ENCODE peak calls at places on chromosomes 5 and 9, in ten cellular contexts. One of them, this sample, is unnamed.

GRCh38 chr5:66828551-66829421 is 232.6 kb downstream of the MAST4 start:
- DNase-seq in RWPE1: peak
- DNase-seq in SK-MEL-5: no peak
- DNase-seq in stimulated activated CD4-positive, alpha-beta T cell treated with anti-CD3 and anti-CD28 coated beads, Interleukin-15, amount 100 ng/mL, for 48 hours: peak
- DNase-seq in LHCN-M2: peak
- DNase-seq in NCI-H187 treated with DMSO at 0.1 percent for 48 hours: peak
- DNase-seq in posterior cingulate gyrus: peak
- DNase-seq in GM06990: no peak
- DNase-seq in activated CD8-positive, alpha-beta memory T cell treated with anti-CD3 and anti-CD28 coated beads, Interleukin-2, amount 50 U/mL, for 48 hours: peak
- DNase-seq in HS-5: no peak
- DNase-seq in this sample: no peak

GRCh38 chr9:130911254-130912049 is 14.8 kb upstream of the QRFP start:
- DNase-seq in HS-5: no peak
- DNase-seq in GM06990: no peak
- DNase-seq in NCI-H187 treated with DMSO at 0.1 percent for 48 hours: no peak
- DNase-seq in stimulated activated CD4-positive, alpha-beta T cell treated with anti-CD3 and anti-CD28 coated beads, Interleukin-15, amount 100 ng/mL, for 48 hours: no peak
- DNase-seq in SK-MEL-5: no peak
- DNase-seq in activated CD8-positive, alpha-beta memory T cell treated with anti-CD3 and anti-CD28 coated beads, Interleukin-2, amount 50 U/mL, for 48 hours: no peak
- DNase-seq in posterior cingulate gyrus: no peak
- DNase-seq in LHCN-M2: no peak
- DNase-seq in RWPE1: no peak
- DNase-seq in this sample: no peak

GRCh38 chr9:78296208-78296892 is 575 bp upstream of the PSAT1 start:
- DNase-seq in LHCN-M2: no peak
- DNase-seq in NCI-H187 treated with DMSO at 0.1 percent for 48 hours: no peak
- DNase-seq in stimulated activated CD4-positive, alpha-beta T cell treated with anti-CD3 and anti-CD28 coated beads, Interleukin-15, amount 100 ng/mL, for 48 hours: no peak
- DNase-seq in activated CD8-positive, alpha-beta memory T cell treated with anti-CD3 and anti-CD28 coated beads, Interleukin-2, amount 50 U/mL, for 48 hours: peak
- DNase-seq in RWPE1: peak
- DNase-seq in SK-MEL-5: peak
- DNase-seq in GM06990: peak
- DNase-seq in posterior cingulate gyrus: peak
- DNase-seq in HS-5: no peak
- DNase-seq in this sample: no peak

GRCh38 chr9:129343697-129344375 is 165.8 kb upstream of the IER5L start:
- DNase-seq in SK-MEL-5: no peak
- DNase-seq in stimulated activated CD4-positive, alpha-beta T cell treated with anti-CD3 and anti-CD28 coated beads, Interleukin-15, amount 100 ng/mL, for 48 hours: no peak
- DNase-seq in posterior cingulate gyrus: peak
- DNase-seq in GM06990: no peak
- DNase-seq in NCI-H187 treated with DMSO at 0.1 percent for 48 hours: no peak
- DNase-seq in LHCN-M2: no peak
- DNase-seq in RWPE1: no peak
- DNase-seq in HS-5: no peak
- DNase-seq in activated CD8-positive, alpha-beta memory T cell treated with anti-CD3 and anti-CD28 coated beads, Interleukin-2, amount 50 U/mL, for 48 hours: no peak
- DNase-seq in this sample: no peak

GRCh38 chr5:139738777-139739611 is 56.6 kb upstream of the PSD2 start:
- DNase-seq in activated CD8-positive, alpha-beta memory T cell treated with anti-CD3 and anti-CD28 coated beads, Interleukin-2, amount 50 U/mL, for 48 hours: no peak
- DNase-seq in stimulated activated CD4-positive, alpha-beta T cell treated with anti-CD3 and anti-CD28 coated beads, Interleukin-15, amount 100 ng/mL, for 48 hours: no peak
- DNase-seq in SK-MEL-5: no peak
- DNase-seq in posterior cingulate gyrus: no peak
- DNase-seq in GM06990: no peak
- DNase-seq in RWPE1: no peak
- DNase-seq in LHCN-M2: no peak
- DNase-seq in HS-5: no peak
- DNase-seq in NCI-H187 treated with DMSO at 0.1 percent for 48 hours: no peak
- DNase-seq in this sample: no peak

GRCh38 chr5:40623480-40624420 is 56.0 kb upstream of the PTGER4 start:
- DNase-seq in NCI-H187 treated with DMSO at 0.1 percent for 48 hours: no peak
- DNase-seq in SK-MEL-5: no peak
- DNase-seq in RWPE1: no peak
- DNase-seq in GM06990: no peak
- DNase-seq in posterior cingulate gyrus: no peak
- DNase-seq in HS-5: no peak
- DNase-seq in LHCN-M2: no peak
- DNase-seq in stimulated activated CD4-positive, alpha-beta T cell treated with anti-CD3 and anti-CD28 coated beads, Interleukin-15, amount 100 ng/mL, for 48 hours: no peak
- DNase-seq in activated CD8-positive, alpha-beta memory T cell treated with anti-CD3 and anti-CD28 coated beads, Interleukin-2, amount 50 U/mL, for 48 hours: no peak
- DNase-seq in this sample: no peak

GRCh38 chr5:140642718-140643117 is 3.5 kb downstream of the TMCO6 start:
- DNase-seq in stimulated activated CD4-positive, alpha-beta T cell treated with anti-CD3 and anti-CD28 coated beads, Interleukin-15, amount 100 ng/mL, for 48 hours: no peak
- DNase-seq in GM06990: no peak
- DNase-seq in SK-MEL-5: no peak
- DNase-seq in HS-5: no peak
- DNase-seq in RWPE1: no peak
- DNase-seq in LHCN-M2: peak
- DNase-seq in posterior cingulate gyrus: no peak
- DNase-seq in activated CD8-positive, alpha-beta memory T cell treated with anti-CD3 and anti-CD28 coated beads, Interleukin-2, amount 50 U/mL, for 48 hours: no peak
- DNase-seq in NCI-H187 treated with DMSO at 0.1 percent for 48 hours: no peak
- DNase-seq in this sample: no peak

GRCh38 chr9:116693233-116693731 is 6.2 kb downstream of the TRIM32 start:
- DNase-seq in NCI-H187 treated with DMSO at 0.1 percent for 48 hours: no peak
- DNase-seq in RWPE1: peak
- DNase-seq in stimulated activated CD4-positive, alpha-beta T cell treated with anti-CD3 and anti-CD28 coated beads, Interleukin-15, amount 100 ng/mL, for 48 hours: no peak
- DNase-seq in SK-MEL-5: no peak
- DNase-seq in LHCN-M2: no peak
- DNase-seq in posterior cingulate gyrus: no peak
- DNase-seq in HS-5: no peak
- DNase-seq in activated CD8-positive, alpha-beta memory T cell treated with anti-CD3 and anti-CD28 coated beads, Interleukin-2, amount 50 U/mL, for 48 hours: no peak
- DNase-seq in GM06990: no peak
- DNase-seq in this sample: no peak

GRCh38 chr5:111159845-111160244 is 64.3 kb upstream of the CAMK4 start:
- DNase-seq in posterior cingulate gyrus: no peak
- DNase-seq in SK-MEL-5: peak
- DNase-seq in HS-5: no peak
- DNase-seq in stimulated activated CD4-positive, alpha-beta T cell treated with anti-CD3 and anti-CD28 coated beads, Interleukin-15, amount 100 ng/mL, for 48 hours: no peak
- DNase-seq in NCI-H187 treated with DMSO at 0.1 percent for 48 hours: no peak
- DNase-seq in activated CD8-positive, alpha-beta memory T cell treated with anti-CD3 and anti-CD28 coated beads, Interleukin-2, amount 50 U/mL, for 48 hours: no peak
- DNase-seq in GM06990: no peak
- DNase-seq in LHCN-M2: no peak
- DNase-seq in RWPE1: no peak
- DNase-seq in this sample: no peak

GRCh38 chr5:6781711-6782110 is 68.5 kb downstream of the TENT4A start:
- DNase-seq in RWPE1: no peak
- DNase-seq in HS-5: peak
- DNase-seq in LHCN-M2: peak
- DNase-seq in activated CD8-positive, alpha-beta memory T cell treated with anti-CD3 and anti-CD28 coated beads, Interleukin-2, amount 50 U/mL, for 48 hours: no peak
- DNase-seq in GM06990: no peak
- DNase-seq in stimulated activated CD4-positive, alpha-beta T cell treated with anti-CD3 and anti-CD28 coated beads, Interleukin-15, amount 100 ng/mL, for 48 hours: no peak
- DNase-seq in NCI-H187 treated with DMSO at 0.1 percent for 48 hours: no peak
- DNase-seq in SK-MEL-5: no peak
- DNase-seq in posterior cingulate gyrus: no peak
- DNase-seq in this sample: no peak

GRCh38 chr5:68587181-68587580 is 371.6 kb downstream of the PIK3R1 start:
- DNase-seq in LHCN-M2: no peak
- DNase-seq in posterior cingulate gyrus: no peak
- DNase-seq in stimulated activated CD4-positive, alpha-beta T cell treated with anti-CD3 and anti-CD28 coated beads, Interleukin-15, amount 100 ng/mL, for 48 hours: no peak
- DNase-seq in activated CD8-positive, alpha-beta memory T cell treated with anti-CD3 and anti-CD28 coated beads, Interleukin-2, amount 50 U/mL, for 48 hours: no peak
- DNase-seq in HS-5: no peak
- DNase-seq in NCI-H187 treated with DMSO at 0.1 percent for 48 hours: no peak
- DNase-seq in GM06990: no peak
- DNase-seq in SK-MEL-5: no peak
- DNase-seq in RWPE1: no peak
- DNase-seq in this sample: no peak

GRCh38 chr9:96071245-96072124 is 196.0 kb downstream of the ERCC6L2 start:
- DNase-seq in NCI-H187 treated with DMSO at 0.1 percent for 48 hours: no peak
- DNase-seq in GM06990: no peak
- DNase-seq in stimulated activated CD4-positive, alpha-beta T cell treated with anti-CD3 and anti-CD28 coated beads, Interleukin-15, amount 100 ng/mL, for 48 hours: no peak
- DNase-seq in HS-5: no peak
- DNase-seq in posterior cingulate gyrus: no peak
- DNase-seq in RWPE1: peak
- DNase-seq in activated CD8-positive, alpha-beta memory T cell treated with anti-CD3 and anti-CD28 coated beads, Interleukin-2, amount 50 U/mL, for 48 hours: no peak
- DNase-seq in SK-MEL-5: peak
- DNase-seq in LHCN-M2: peak
- DNase-seq in this sample: no peak

GRCh38 chr5:145701404-145701803 is 133.7 kb downstream of the PRELID2 start:
- DNase-seq in RWPE1: no peak
- DNase-seq in SK-MEL-5: no peak
- DNase-seq in GM06990: no peak
- DNase-seq in stimulated activated CD4-positive, alpha-beta T cell treated with anti-CD3 and anti-CD28 coated beads, Interleukin-15, amount 100 ng/mL, for 48 hours: no peak
- DNase-seq in HS-5: no peak
- DNase-seq in NCI-H187 treated with DMSO at 0.1 percent for 48 hours: no peak
- DNase-seq in posterior cingulate gyrus: no peak
- DNase-seq in activated CD8-positive, alpha-beta memory T cell treated with anti-CD3 and anti-CD28 coated beads, Interleukin-2, amount 50 U/mL, for 48 hours: no peak
- DNase-seq in LHCN-M2: no peak
- DNase-seq in this sample: no peak

GRCh38 chr5:77761606-77762005 is 14.5 kb downstream of the TBCA start:
- DNase-seq in HS-5: no peak
- DNase-seq in stimulated activated CD4-positive, alpha-beta T cell treated with anti-CD3 and anti-CD28 coated beads, Interleukin-15, amount 100 ng/mL, for 48 hours: no peak
- DNase-seq in NCI-H187 treated with DMSO at 0.1 percent for 48 hours: peak
- DNase-seq in RWPE1: no peak
- DNase-seq in GM06990: no peak
- DNase-seq in LHCN-M2: no peak
- DNase-seq in posterior cingulate gyrus: no peak
- DNase-seq in activated CD8-positive, alpha-beta memory T cell treated with anti-CD3 and anti-CD28 coated beads, Interleukin-2, amount 50 U/mL, for 48 hours: no peak
- DNase-seq in SK-MEL-5: no peak
- DNase-seq in this sample: no peak

GRCh38 chr5:178899289-178899688 is 3.6 kb downstream of the ZFP2 start:
- DNase-seq in posterior cingulate gyrus: no peak
- DNase-seq in GM06990: no peak
- DNase-seq in HS-5: no peak
- DNase-seq in RWPE1: no peak
- DNase-seq in activated CD8-positive, alpha-beta memory T cell treated with anti-CD3 and anti-CD28 coated beads, Interleukin-2, amount 50 U/mL, for 48 hours: no peak
- DNase-seq in SK-MEL-5: no peak
- DNase-seq in stimulated activated CD4-positive, alpha-beta T cell treated with anti-CD3 and anti-CD28 coated beads, Interleukin-15, amount 100 ng/mL, for 48 hours: no peak
- DNase-seq in LHCN-M2: no peak
- DNase-seq in NCI-H187 treated with DMSO at 0.1 percent for 48 hours: no peak
- DNase-seq in this sample: no peak

GRCh38 chr5:135484563-135485157 is 32.5 kb upstream of the TIFAB start:
- DNase-seq in stimulated activated CD4-positive, alpha-beta T cell treated with anti-CD3 and anti-CD28 coated beads, Interleukin-15, amount 100 ng/mL, for 48 hours: no peak
- DNase-seq in GM06990: no peak
- DNase-seq in LHCN-M2: no peak
- DNase-seq in RWPE1: no peak
- DNase-seq in SK-MEL-5: no peak
- DNase-seq in HS-5: no peak
- DNase-seq in posterior cingulate gyrus: no peak
- DNase-seq in activated CD8-positive, alpha-beta memory T cell treated with anti-CD3 and anti-CD28 coated beads, Interleukin-2, amount 50 U/mL, for 48 hours: no peak
- DNase-seq in NCI-H187 treated with DMSO at 0.1 percent for 48 hours: peak
- DNase-seq in this sample: no peak

GRCh38 chr5:131932235-131932634 is 13.2 kb downstream of the MEIKIN start:
- DNase-seq in LHCN-M2: no peak
- DNase-seq in stimulated activated CD4-positive, alpha-beta T cell treated with anti-CD3 and anti-CD28 coated beads, Interleukin-15, amount 100 ng/mL, for 48 hours: no peak
- DNase-seq in posterior cingulate gyrus: no peak
- DNase-seq in NCI-H187 treated with DMSO at 0.1 percent for 48 hours: no peak
- DNase-seq in activated CD8-positive, alpha-beta memory T cell treated with anti-CD3 and anti-CD28 coated beads, Interleukin-2, amount 50 U/mL, for 48 hours: no peak
- DNase-seq in RWPE1: no peak
- DNase-seq in HS-5: no peak
- DNase-seq in SK-MEL-5: no peak
- DNase-seq in GM06990: no peak
- DNase-seq in this sample: no peak

GRCh38 chr9:20980713-20981481 is 50.5 kb downstream of the HACD4 start:
- DNase-seq in SK-MEL-5: no peak
- DNase-seq in LHCN-M2: peak
- DNase-seq in GM06990: peak
- DNase-seq in activated CD8-positive, alpha-beta memory T cell treated with anti-CD3 and anti-CD28 coated beads, Interleukin-2, amount 50 U/mL, for 48 hours: no peak
- DNase-seq in RWPE1: no peak
- DNase-seq in NCI-H187 treated with DMSO at 0.1 percent for 48 hours: no peak
- DNase-seq in HS-5: peak
- DNase-seq in posterior cingulate gyrus: no peak
- DNase-seq in stimulated activated CD4-positive, alpha-beta T cell treated with anti-CD3 and anti-CD28 coated beads, Interleukin-15, amount 100 ng/mL, for 48 hours: no peak
- DNase-seq in this sample: no peak

GRCh38 chr9:136062657-136063439 is 32.2 kb downstream of the NACC2 start:
- DNase-seq in RWPE1: no peak
- DNase-seq in GM06990: no peak
- DNase-seq in HS-5: no peak
- DNase-seq in NCI-H187 treated with DMSO at 0.1 percent for 48 hours: no peak
- DNase-seq in SK-MEL-5: no peak
- DNase-seq in posterior cingulate gyrus: no peak
- DNase-seq in stimulated activated CD4-positive, alpha-beta T cell treated with anti-CD3 and anti-CD28 coated beads, Interleukin-15, amount 100 ng/mL, for 48 hours: no peak
- DNase-seq in LHCN-M2: no peak
- DNase-seq in activated CD8-positive, alpha-beta memory T cell treated with anti-CD3 and anti-CD28 coated beads, Interleukin-2, amount 50 U/mL, for 48 hours: no peak
- DNase-seq in this sample: no peak

GRCh38 chr5:73856972-73857371 is 231.0 kb downstream of the ARHGEF28 start:
- DNase-seq in LHCN-M2: no peak
- DNase-seq in GM06990: no peak
- DNase-seq in posterior cingulate gyrus: no peak
- DNase-seq in NCI-H187 treated with DMSO at 0.1 percent for 48 hours: no peak
- DNase-seq in activated CD8-positive, alpha-beta memory T cell treated with anti-CD3 and anti-CD28 coated beads, Interleukin-2, amount 50 U/mL, for 48 hours: no peak
- DNase-seq in SK-MEL-5: no peak
- DNase-seq in HS-5: no peak
- DNase-seq in stimulated activated CD4-positive, alpha-beta T cell treated with anti-CD3 and anti-CD28 coated beads, Interleukin-15, amount 100 ng/mL, for 48 hours: no peak
- DNase-seq in RWPE1: no peak
- DNase-seq in this sample: no peak

GRCh38 chr5:127981498-127981897 is 102.1 kb upstream of the SLC12A2 start:
- DNase-seq in LHCN-M2: no peak
- DNase-seq in posterior cingulate gyrus: no peak
- DNase-seq in HS-5: no peak
- DNase-seq in SK-MEL-5: no peak
- DNase-seq in stimulated activated CD4-positive, alpha-beta T cell treated with anti-CD3 and anti-CD28 coated beads, Interleukin-15, amount 100 ng/mL, for 48 hours: no peak
- DNase-seq in NCI-H187 treated with DMSO at 0.1 percent for 48 hours: no peak
- DNase-seq in GM06990: no peak
- DNase-seq in RWPE1: no peak
- DNase-seq in activated CD8-positive, alpha-beta memory T cell treated with anti-CD3 and anti-CD28 coated beads, Interleukin-2, amount 50 U/mL, for 48 hours: no peak
- DNase-seq in this sample: no peak

GRCh38 chr9:38440511-38440910 is 16.3 kb upstream of the IGFBPL1 start:
- DNase-seq in SK-MEL-5: no peak
- DNase-seq in HS-5: no peak
- DNase-seq in NCI-H187 treated with DMSO at 0.1 percent for 48 hours: no peak
- DNase-seq in RWPE1: no peak
- DNase-seq in stimulated activated CD4-positive, alpha-beta T cell treated with anti-CD3 and anti-CD28 coated beads, Interleukin-15, amount 100 ng/mL, for 48 hours: no peak
- DNase-seq in LHCN-M2: no peak
- DNase-seq in GM06990: no peak
- DNase-seq in posterior cingulate gyrus: no peak
- DNase-seq in activated CD8-positive, alpha-beta memory T cell treated with anti-CD3 and anti-CD28 coated beads, Interleukin-2, amount 50 U/mL, for 48 hours: no peak
- DNase-seq in this sample: no peak

GRCh38 chr5:98583572-98583971 is 189.9 kb upstream of the RGMB start:
- DNase-seq in posterior cingulate gyrus: no peak
- DNase-seq in RWPE1: no peak
- DNase-seq in LHCN-M2: no peak
- DNase-seq in GM06990: no peak
- DNase-seq in stimulated activated CD4-positive, alpha-beta T cell treated with anti-CD3 and anti-CD28 coated beads, Interleukin-15, amount 100 ng/mL, for 48 hours: no peak
- DNase-seq in SK-MEL-5: no peak
- DNase-seq in HS-5: no peak
- DNase-seq in activated CD8-positive, alpha-beta memory T cell treated with anti-CD3 and anti-CD28 coated beads, Interleukin-2, amount 50 U/mL, for 48 hours: no peak
- DNase-seq in NCI-H187 treated with DMSO at 0.1 percent for 48 hours: no peak
- DNase-seq in this sample: no peak

GRCh38 chr9:114592356-114592755 is 4.8 kb downstream of the ATP6V1G1 start:
- DNase-seq in SK-MEL-5: no peak
- DNase-seq in posterior cingulate gyrus: no peak
- DNase-seq in RWPE1: peak
- DNase-seq in activated CD8-positive, alpha-beta memory T cell treated with anti-CD3 and anti-CD28 coated beads, Interleukin-2, amount 50 U/mL, for 48 hours: no peak
- DNase-seq in NCI-H187 treated with DMSO at 0.1 percent for 48 hours: no peak
- DNase-seq in GM06990: no peak
- DNase-seq in LHCN-M2: peak
- DNase-seq in HS-5: no peak
- DNase-seq in stimulated activated CD4-positive, alpha-beta T cell treated with anti-CD3 and anti-CD28 coated beads, Interleukin-15, amount 100 ng/mL, for 48 hours: no peak
- DNase-seq in this sample: no peak